ENCODE peak calls at places on chromosomes 11 and 22, in nine cellular contexts. One of them, this sample, is unnamed.

GRCh38 chr22:35918466-35918865 is 110.2 kb downstream of the RBFOX2 start:
- DNase-seq in activated CD4-positive, CD25-positive, alpha-beta regulatory T cell: no peak
- DNase-seq in SK-N-DZ: no peak
- DNase-seq in RWPE1: no peak
- DNase-seq in heart right ventricle: no peak
- DNase-seq in kidney tubule cell: no peak
- DNase-seq in T-helper 22 cell: no peak
- DNase-seq in cardiac fibroblast: no peak
- DNase-seq in activated CD8-positive, alpha-beta memory T cell treated with anti-CD3 and anti-CD28 coated beads for 48 hours: no peak
- DNase-seq in this sample: no peak

GRCh38 chr11:83970061-83970671 is 684.0 kb upstream of the CCDC90B start:
- DNase-seq in activated CD4-positive, CD25-positive, alpha-beta regulatory T cell: no peak
- DNase-seq in SK-N-DZ: no peak
- DNase-seq in RWPE1: no peak
- DNase-seq in heart right ventricle: no peak
- DNase-seq in kidney tubule cell: no peak
- DNase-seq in T-helper 22 cell: no peak
- DNase-seq in cardiac fibroblast: no peak
- DNase-seq in activated CD8-positive, alpha-beta memory T cell treated with anti-CD3 and anti-CD28 coated beads for 48 hours: no peak
- DNase-seq in this sample: no peak

GRCh38 chr11:40391679-40392078 is 1067.8 kb downstream of the LRRC4C start:
- DNase-seq in activated CD4-positive, CD25-positive, alpha-beta regulatory T cell: no peak
- DNase-seq in SK-N-DZ: no peak
- DNase-seq in RWPE1: no peak
- DNase-seq in heart right ventricle: no peak
- DNase-seq in kidney tubule cell: no peak
- DNase-seq in T-helper 22 cell: no peak
- DNase-seq in cardiac fibroblast: no peak
- DNase-seq in activated CD8-positive, alpha-beta memory T cell treated with anti-CD3 and anti-CD28 coated beads for 48 hours: no peak
- DNase-seq in this sample: no peak

GRCh38 chr22:34943830-34944229 is 122.1 kb upstream of the ISX start:
- DNase-seq in activated CD4-positive, CD25-positive, alpha-beta regulatory T cell: no peak
- DNase-seq in SK-N-DZ: no peak
- DNase-seq in RWPE1: no peak
- DNase-seq in heart right ventricle: no peak
- DNase-seq in kidney tubule cell: no peak
- DNase-seq in T-helper 22 cell: no peak
- DNase-seq in cardiac fibroblast: no peak
- DNase-seq in activated CD8-positive, alpha-beta memory T cell treated with anti-CD3 and anti-CD28 coated beads for 48 hours: no peak
- DNase-seq in this sample: no peak

GRCh38 chr11:13502492-13502891 is 6.7 kb upstream of the PTH start:
- DNase-seq in activated CD4-positive, CD25-positive, alpha-beta regulatory T cell: no peak
- DNase-seq in SK-N-DZ: no peak
- DNase-seq in RWPE1: no peak
- DNase-seq in heart right ventricle: no peak
- DNase-seq in kidney tubule cell: no peak
- DNase-seq in T-helper 22 cell: no peak
- DNase-seq in cardiac fibroblast: no peak
- DNase-seq in activated CD8-positive, alpha-beta memory T cell treated with anti-CD3 and anti-CD28 coated beads for 48 hours: no peak
- DNase-seq in this sample: no peak

GRCh38 chr22:39946571-39947407 is 13.4 kb upstream of the TMA7B start:
- DNase-seq in activated CD4-positive, CD25-positive, alpha-beta regulatory T cell: no peak
- DNase-seq in SK-N-DZ: no peak
- DNase-seq in RWPE1: no peak
- DNase-seq in heart right ventricle: no peak
- DNase-seq in kidney tubule cell: no peak
- DNase-seq in T-helper 22 cell: no peak
- DNase-seq in cardiac fibroblast: no peak
- DNase-seq in activated CD8-positive, alpha-beta memory T cell treated with anti-CD3 and anti-CD28 coated beads for 48 hours: no peak
- DNase-seq in this sample: no peak

GRCh38 chr11:75478690-75479597 is 45.9 kb upstream of the KLHL35 start:
- DNase-seq in activated CD4-positive, CD25-positive, alpha-beta regulatory T cell: no peak
- DNase-seq in SK-N-DZ: no peak
- DNase-seq in RWPE1: no peak
- DNase-seq in heart right ventricle: no peak
- DNase-seq in kidney tubule cell: no peak
- DNase-seq in T-helper 22 cell: no peak
- DNase-seq in cardiac fibroblast: no peak
- DNase-seq in activated CD8-positive, alpha-beta memory T cell treated with anti-CD3 and anti-CD28 coated beads for 48 hours: no peak
- DNase-seq in this sample: no peak

GRCh38 chr11:118560806-118561205 is 4.9 kb downstream of the IFT46 start:
- DNase-seq in activated CD4-positive, CD25-positive, alpha-beta regulatory T cell: no peak
- DNase-seq in SK-N-DZ: no peak
- DNase-seq in RWPE1: no peak
- DNase-seq in heart right ventricle: no peak
- DNase-seq in kidney tubule cell: no peak
- DNase-seq in T-helper 22 cell: no peak
- DNase-seq in cardiac fibroblast: no peak
- DNase-seq in activated CD8-positive, alpha-beta memory T cell treated with anti-CD3 and anti-CD28 coated beads for 48 hours: no peak
- DNase-seq in this sample: no peak

GRCh38 chr11:44139565-44140313 is 44.3 kb downstream of the EXT2 start:
- DNase-seq in activated CD4-positive, CD25-positive, alpha-beta regulatory T cell: no peak
- DNase-seq in SK-N-DZ: no peak
- DNase-seq in RWPE1: no peak
- DNase-seq in heart right ventricle: no peak
- DNase-seq in kidney tubule cell: no peak
- DNase-seq in T-helper 22 cell: no peak
- DNase-seq in cardiac fibroblast: no peak
- DNase-seq in activated CD8-positive, alpha-beta memory T cell treated with anti-CD3 and anti-CD28 coated beads for 48 hours: no peak
- DNase-seq in this sample: no peak

GRCh38 chr11:13169709-13170108 is 107.9 kb upstream of the BMAL1 start:
- DNase-seq in activated CD4-positive, CD25-positive, alpha-beta regulatory T cell: no peak
- DNase-seq in SK-N-DZ: no peak
- DNase-seq in RWPE1: peak
- DNase-seq in heart right ventricle: no peak
- DNase-seq in kidney tubule cell: peak
- DNase-seq in T-helper 22 cell: no peak
- DNase-seq in cardiac fibroblast: peak
- DNase-seq in activated CD8-positive, alpha-beta memory T cell treated with anti-CD3 and anti-CD28 coated beads for 48 hours: no peak
- DNase-seq in this sample: no peak

This sample was measured in stimulated activated CD8-positive, alpha-beta memory T cell treated with anti-CD3 and anti-CD28 coated beads, Interleukin-15, amount 100 ng/mL, for 24 hours.